ENCODE peak calls at places on chromosomes 5 and 9, in nine cellular contexts. One of them, this sample, is unnamed.

GRCh38 chr5:80715887-80716286 is 61.1 kb upstream of the DHFR start:
- DNase-seq in GM06990: no peak
- DNase-seq in mesendoderm: no peak
- DNase-seq in IMR-90: no peak
- DNase-seq in kidney epithelial cell: no peak
- DNase-seq in prostate gland: no peak
- DNase-seq in Peyer's patch: no peak
- DNase-seq in mucosa of descending colon: no peak
- DNase-seq in left lung: no peak
- DNase-seq in this sample: no peak

GRCh38 chr5:31890025-31890424 is 251.1 kb downstream of the PDZD2 start:
- DNase-seq in GM06990: no peak
- DNase-seq in IMR-90: no peak
- DNase-seq in mucosa of descending colon: no peak
- DNase-seq in Peyer's patch: no peak
- DNase-seq in prostate gland: no peak
- DNase-seq in left lung: no peak
- DNase-seq in kidney epithelial cell: no peak
- DNase-seq in mesendoderm: no peak
- DNase-seq in this sample: no peak

GRCh38 chr5:103259705-103260355 is 1.3 kb downstream of the MACIR start:
- DNase-seq in Peyer's patch: no peak
- DNase-seq in GM06990: no peak
- DNase-seq in IMR-90: peak; percentile 23
- DNase-seq in left lung: no peak
- DNase-seq in kidney epithelial cell: no peak
- DNase-seq in prostate gland: no peak
- DNase-seq in mesendoderm: peak; percentile 69
- DNase-seq in mucosa of descending colon: no peak
- DNase-seq in this sample: no peak

GRCh38 chr5:34626036-34626435 is 30.1 kb upstream of the RAI14 start:
- DNase-seq in mucosa of descending colon: no peak
- DNase-seq in Peyer's patch: no peak
- DNase-seq in IMR-90: peak; percentile 93
- DNase-seq in mesendoderm: no peak
- DNase-seq in kidney epithelial cell: no peak
- DNase-seq in prostate gland: no peak
- DNase-seq in GM06990: no peak
- DNase-seq in left lung: no peak
- DNase-seq in this sample: peak; percentile 47

GRCh38 chr9:134010310-134010709 is 15.0 kb upstream of the BRD3OS start:
- DNase-seq in left lung: no peak
- DNase-seq in mesendoderm: no peak
- DNase-seq in GM06990: no peak
- DNase-seq in IMR-90: no peak
- DNase-seq in Peyer's patch: no peak
- DNase-seq in prostate gland: no peak
- DNase-seq in mucosa of descending colon: no peak
- DNase-seq in kidney epithelial cell: no peak
- DNase-seq in this sample: no peak

GRCh38 chr9:70415476-70415875 is 1.0 kb upstream of the KLF9 start:
- DNase-seq in prostate gland: no peak
- DNase-seq in mucosa of descending colon: no peak
- DNase-seq in mesendoderm: no peak
- DNase-seq in Peyer's patch: no peak
- DNase-seq in IMR-90: no peak
- DNase-seq in left lung: no peak
- DNase-seq in kidney epithelial cell: no peak
- DNase-seq in GM06990: no peak
- DNase-seq in this sample: no peak

GRCh38 chr5:172065431-172066065 is 59.1 kb upstream of the FBXW11 start:
- DNase-seq in Peyer's patch: no peak
- DNase-seq in mucosa of descending colon: no peak
- DNase-seq in IMR-90: peak; percentile 30
- DNase-seq in kidney epithelial cell: no peak
- DNase-seq in GM06990: no peak
- DNase-seq in mesendoderm: no peak
- DNase-seq in left lung: no peak
- DNase-seq in prostate gland: no peak
- DNase-seq in this sample: peak; percentile 53

GRCh38 chr5:171155621-171156020 is 153.4 kb upstream of the TLX3 start:
- DNase-seq in mesendoderm: no peak
- DNase-seq in kidney epithelial cell: no peak
- DNase-seq in left lung: no peak
- DNase-seq in mucosa of descending colon: no peak
- DNase-seq in Peyer's patch: no peak
- DNase-seq in IMR-90: peak; percentile 38
- DNase-seq in prostate gland: no peak
- DNase-seq in GM06990: no peak
- DNase-seq in this sample: no peak

GRCh38 chr5:127959152-127959764 is 124.3 kb upstream of the SLC12A2 start:
- DNase-seq in Peyer's patch: peak; percentile 62
- DNase-seq in kidney epithelial cell: peak; percentile 67
- DNase-seq in left lung: peak; percentile 64
- DNase-seq in IMR-90: peak; percentile 92
- DNase-seq in mesendoderm: no peak
- DNase-seq in mucosa of descending colon: peak; percentile 83
- DNase-seq in prostate gland: peak; percentile 53
- DNase-seq in GM06990: no peak
- DNase-seq in this sample: peak; percentile 93

GRCh38 chr9:77897292-77897691 is 134.3 kb downstream of the GNAQ start:
- DNase-seq in GM06990: peak; percentile 22
- DNase-seq in prostate gland: no peak
- DNase-seq in mucosa of descending colon: no peak
- DNase-seq in IMR-90: peak; percentile 15
- DNase-seq in kidney epithelial cell: no peak
- DNase-seq in Peyer's patch: no peak
- DNase-seq in mesendoderm: peak; percentile 65
- DNase-seq in left lung: no peak
- DNase-seq in this sample: peak; percentile 10

GRCh38 chr5:10656176-10656830 is 92.4 kb downstream of the ANKRD33B start:
- DNase-seq in mucosa of descending colon: no peak
- DNase-seq in Peyer's patch: no peak
- DNase-seq in kidney epithelial cell: no peak
- DNase-seq in left lung: peak; percentile 23
- DNase-seq in mesendoderm: no peak
- DNase-seq in GM06990: no peak
- DNase-seq in prostate gland: no peak
- DNase-seq in IMR-90: peak; percentile 54
- DNase-seq in this sample: peak; percentile 58

GRCh38 chr9:133968966-133969617 is 23.0 kb downstream of the VAV2 start:
- DNase-seq in GM06990: no peak
- DNase-seq in Peyer's patch: no peak
- DNase-seq in mucosa of descending colon: peak; percentile 49
- DNase-seq in left lung: no peak
- DNase-seq in mesendoderm: no peak
- DNase-seq in prostate gland: no peak
- DNase-seq in IMR-90: no peak
- DNase-seq in kidney epithelial cell: no peak
- DNase-seq in this sample: no peak

GRCh38 chr5:173582198-173583092 is 34.0 kb downstream of the BOD1 start:
- DNase-seq in left lung: no peak
- DNase-seq in prostate gland: no peak
- DNase-seq in kidney epithelial cell: no peak
- DNase-seq in IMR-90: peak; percentile 36
- DNase-seq in mesendoderm: peak; percentile 24
- DNase-seq in GM06990: no peak
- DNase-seq in Peyer's patch: no peak
- DNase-seq in mucosa of descending colon: no peak
- DNase-seq in this sample: no peak

GRCh38 chr5:54738118-54738972 is 220.8 kb downstream of the SNX18 start:
- DNase-seq in kidney epithelial cell: no peak
- DNase-seq in mesendoderm: no peak
- DNase-seq in IMR-90: peak; percentile 69
- DNase-seq in prostate gland: no peak
- DNase-seq in mucosa of descending colon: peak; percentile 80
- DNase-seq in left lung: peak; percentile 81
- DNase-seq in Peyer's patch: no peak
- DNase-seq in GM06990: no peak
- DNase-seq in this sample: peak; percentile 86

GRCh38 chr5:132065351-132065937 is 5.0 kb downstream of the IL3 start:
- DNase-seq in IMR-90: peak; percentile 73
- DNase-seq in GM06990: peak; percentile 27
- DNase-seq in Peyer's patch: peak; percentile 57
- DNase-seq in mesendoderm: peak; percentile 83
- DNase-seq in prostate gland: no peak
- DNase-seq in mucosa of descending colon: no peak
- DNase-seq in left lung: peak; percentile 50
- DNase-seq in kidney epithelial cell: peak; percentile 29
- DNase-seq in this sample: peak; percentile 66

GRCh38 chr5:14309199-14309598 is 166.1 kb downstream of the TRIO start:
- DNase-seq in prostate gland: no peak
- DNase-seq in left lung: no peak
- DNase-seq in mucosa of descending colon: no peak
- DNase-seq in GM06990: no peak
- DNase-seq in mesendoderm: no peak
- DNase-seq in Peyer's patch: no peak
- DNase-seq in IMR-90: no peak
- DNase-seq in kidney epithelial cell: no peak
- DNase-seq in this sample: no peak

GRCh38 chr5:14305045-14305444 is 161.9 kb downstream of the TRIO start:
- DNase-seq in Peyer's patch: no peak
- DNase-seq in mesendoderm: no peak
- DNase-seq in kidney epithelial cell: peak; percentile 50
- DNase-seq in left lung: no peak
- DNase-seq in IMR-90: peak; percentile 94
- DNase-seq in GM06990: no peak
- DNase-seq in mucosa of descending colon: no peak
- DNase-seq in prostate gland: no peak
- DNase-seq in this sample: peak; percentile 87

GRCh38 chr5:14308384-14309154 is 165.4 kb downstream of the TRIO start:
- DNase-seq in mucosa of descending colon: no peak
- DNase-seq in GM06990: no peak
- DNase-seq in kidney epithelial cell: no peak
- DNase-seq in Peyer's patch: no peak
- DNase-seq in IMR-90: no peak
- DNase-seq in prostate gland: no peak
- DNase-seq in left lung: no peak
- DNase-seq in mesendoderm: no peak
- DNase-seq in this sample: no peak

GRCh38 chr5:14309864-14310531 is 166.9 kb downstream of the TRIO start:
- DNase-seq in left lung: no peak
- DNase-seq in mesendoderm: no peak
- DNase-seq in mucosa of descending colon: no peak
- DNase-seq in Peyer's patch: no peak
- DNase-seq in IMR-90: no peak
- DNase-seq in GM06990: no peak
- DNase-seq in kidney epithelial cell: no peak
- DNase-seq in prostate gland: peak; percentile 24
- DNase-seq in this sample: no peak

DNA sequence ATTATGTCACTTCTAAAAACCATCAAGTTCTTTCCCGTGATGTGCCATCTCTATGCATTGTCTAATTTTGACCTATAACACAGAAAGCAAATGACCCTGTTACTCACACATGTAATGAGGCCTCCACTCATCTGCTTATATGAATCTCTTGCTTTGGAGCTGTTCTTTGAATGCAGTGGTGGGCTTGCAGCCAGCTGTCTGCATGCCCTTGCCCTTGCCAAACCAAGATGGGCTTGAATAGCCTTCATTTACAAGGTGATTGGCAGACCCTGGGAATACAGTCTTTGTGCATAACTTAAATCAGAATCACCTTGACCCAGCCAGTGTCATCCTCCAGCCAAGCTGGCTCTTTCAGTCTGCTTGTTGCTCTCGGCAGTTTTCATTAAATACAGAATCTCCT is 163.3 kb downstream of the TRIO start:
- DNase-seq in mucosa of descending colon: no peak
- DNase-seq in GM06990: no peak
- DNase-seq in kidney epithelial cell: no peak
- DNase-seq in left lung: no peak
- DNase-seq in Peyer's patch: no peak
- DNase-seq in prostate gland: no peak
- DNase-seq in mesendoderm: no peak
- DNase-seq in IMR-90: no peak
- DNase-seq in this sample: peak; percentile 58
- H3K36me3 ChIP-seq in mucosa of descending colon: no peaks in the 10 kb centered on the region
- H3K36me3 ChIP-seq in GM06990: peaks cover 22% of the 10 kb centered on the region
- H3K36me3 ChIP-seq in kidney epithelial cell: peaks cover 5% of the 10 kb centered on the region
- H3K36me3 ChIP-seq in left lung: peaks cover 44% of the 10 kb centered on the region
- H3K36me3 ChIP-seq in Peyer's patch: no peaks in the 10 kb centered on the region
- H3K36me3 ChIP-seq in prostate gland: no peaks in the 10 kb centered on the region
- H3K36me3 ChIP-seq in mesendoderm: peaks cover 1% of the 10 kb centered on the region
- H3K36me3 ChIP-seq in IMR-90: peaks cover 65% of the 10 kb centered on the region
- H3K36me3 ChIP-seq in this sample: peaks cover 88% of the 10 kb centered on the region

GRCh38 chr5:176381423-176381822 is 7.0 kb downstream of the NOP16 start:
- DNase-seq in left lung: no peak
- DNase-seq in Peyer's patch: no peak
- DNase-seq in IMR-90: peak; percentile 15
- DNase-seq in prostate gland: no peak
- DNase-seq in kidney epithelial cell: no peak
- DNase-seq in mucosa of descending colon: no peak
- DNase-seq in mesendoderm: no peak
- DNase-seq in GM06990: no peak
- DNase-seq in this sample: no peak
- H3K36me3 ChIP-seq in left lung: peaks cover 51% of the 10 kb centered on the region
- H3K36me3 ChIP-seq in Peyer's patch: no peaks in the 10 kb centered on the region
- H3K36me3 ChIP-seq in IMR-90: peaks cover 35% of the 10 kb centered on the region
- H3K36me3 ChIP-seq in prostate gland: peaks cover 4% of the 10 kb centered on the region
- H3K36me3 ChIP-seq in kidney epithelial cell: peaks cover 3% of the 10 kb centered on the region
- H3K36me3 ChIP-seq in mucosa of descending colon: no peaks in the 10 kb centered on the region
- H3K36me3 ChIP-seq in mesendoderm: peaks cover 10% of the 10 kb centered on the region
- H3K36me3 ChIP-seq in GM06990: peaks cover 33% of the 10 kb centered on the region
- H3K36me3 ChIP-seq in this sample: peaks cover 71% of the 10 kb centered on the region

DNA sequence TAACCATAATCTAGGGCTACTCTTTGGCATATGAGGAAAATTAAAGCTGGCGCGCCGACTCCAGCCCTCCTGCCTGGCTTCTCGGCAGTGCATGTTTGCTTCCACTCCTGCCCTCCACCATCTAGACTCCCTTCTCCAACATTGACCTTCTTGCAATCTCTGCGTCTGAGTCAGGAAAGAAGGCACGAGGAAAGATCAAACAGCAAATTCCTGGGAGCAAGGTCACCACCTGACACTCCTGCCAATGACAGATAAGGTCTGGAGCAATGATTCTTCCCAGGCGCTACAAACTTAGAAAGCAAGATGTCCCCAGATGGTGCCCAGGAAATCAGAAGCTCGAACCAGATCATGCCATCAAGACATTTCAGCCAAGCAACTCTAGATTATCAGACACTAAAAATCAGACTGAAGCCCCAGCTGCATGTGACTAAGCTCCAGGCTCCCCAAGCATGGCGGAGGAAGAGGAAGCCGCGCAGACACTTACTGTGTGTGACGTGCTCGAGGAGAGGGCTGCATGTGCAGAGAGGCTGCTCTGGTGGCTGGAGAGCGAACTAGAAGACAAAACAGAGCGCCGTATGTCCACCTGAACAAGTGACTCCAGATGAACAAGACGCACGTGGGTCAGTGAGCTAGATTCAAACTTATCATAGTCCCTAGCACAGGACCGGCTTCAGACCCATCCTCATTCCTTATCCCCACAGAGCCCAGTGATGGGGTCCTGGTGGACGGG is 115.3 kb downstream of the UBE2R2 start:
- DNase-seq in prostate gland: no peak
- DNase-seq in kidney epithelial cell: no peak
- DNase-seq in GM06990: no peak
- DNase-seq in IMR-90: no peak
- DNase-seq in mucosa of descending colon: no peak
- DNase-seq in left lung: no peak
- DNase-seq in Peyer's patch: no peak
- DNase-seq in mesendoderm: no peak
- DNase-seq in this sample: no peak
- H3K36me3 ChIP-seq in prostate gland: no peaks in the 10 kb centered on the region
- H3K36me3 ChIP-seq in kidney epithelial cell: peaks cover 4% of the 10 kb centered on the region
- H3K36me3 ChIP-seq in GM06990: peaks cover 52% of the 10 kb centered on the region
- H3K36me3 ChIP-seq in IMR-90: peaks cover 57% of the 10 kb centered on the region
- H3K36me3 ChIP-seq in mucosa of descending colon: peaks cover 4% of the 10 kb centered on the region
- H3K36me3 ChIP-seq in left lung: peaks cover 86% of the 10 kb centered on the region
- H3K36me3 ChIP-seq in Peyer's patch: no peaks in the 10 kb centered on the region
- H3K36me3 ChIP-seq in mesendoderm: peaks cover 17% of the 10 kb centered on the region
- H3K36me3 ChIP-seq in this sample: peaks cover 6% of the 10 kb centered on the region

GRCh38 chr9:105932276-105932675 is 237.9 kb downstream of the TMEM38B start:
- DNase-seq in prostate gland: no peak
- DNase-seq in mucosa of descending colon: no peak
- DNase-seq in kidney epithelial cell: no peak
- DNase-seq in Peyer's patch: no peak
- DNase-seq in GM06990: no peak
- DNase-seq in IMR-90: no peak
- DNase-seq in mesendoderm: no peak
- DNase-seq in left lung: no peak
- DNase-seq in this sample: no peak
- H3K36me3 ChIP-seq in prostate gland: no peaks in the 10 kb centered on the region
- H3K36me3 ChIP-seq in mucosa of descending colon: no peaks in the 10 kb centered on the region
- H3K36me3 ChIP-seq in kidney epithelial cell: no peaks in the 10 kb centered on the region
- H3K36me3 ChIP-seq in Peyer's patch: no peaks in the 10 kb centered on the region
- H3K36me3 ChIP-seq in GM06990: no peaks in the 10 kb centered on the region
- H3K36me3 ChIP-seq in IMR-90: no peaks in the 10 kb centered on the region
- H3K36me3 ChIP-seq in mesendoderm: no peaks in the 10 kb centered on the region
- H3K36me3 ChIP-seq in left lung: no peaks in the 10 kb centered on the region
- H3K36me3 ChIP-seq in this sample: no peaks in the 10 kb centered on the region

This sample was measured in MG63.